ENCODE peak calls at places on chromosome 4, in four cellular contexts. U is amniotic stem cell, D is T-helper 1 cell, H is Kasumi-1. G is an unnamed sample.
A peak's percentile ranks its signal among the peaks of the same experiment; 100 is the strongest.

GRCh38 chr4:30717208-30718020 is 2.8 kb upstream of the PCDH7 start:
- DNase-seq in D (no peak), U (peak; percentile 70), H (peak; percentile 95), G (no peak)

GRCh38 chr4:171340282-171340681 is 472.9 kb upstream of the GALNTL6 start:
- DNase-seq in D (no peak), U (no peak), H (no peak), G (no peak)

GRCh38 chr4:134610956-134611355 is 409.4 kb upstream of the PABPC4L start:
- DNase-seq in H (no peak), U (no peak), D (no peak), G (no peak)

GRCh38 chr4:179625391-179625790 is 2183.2 kb upstream of the AGA start:
- DNase-seq in U (peak; percentile 57), D (no peak), H (peak; percentile 31), G (no peak)

GRCh38 chr4:25043548-25043947 is 12.8 kb upstream of the LGI2 start:
- DNase-seq in D (no peak), U (no peak), H (no peak), G (no peak)

GRCh38 chr4:100796333-100796732 is 278.5 kb upstream of the EMCN start:
- DNase-seq in D (no peak), H (no peak), U (no peak), G (no peak)

GRCh38 chr4:122798101-122798500 is 28.5 kb upstream of the FGF2 start:
- DNase-seq in H (no peak), U (peak; percentile 88), D (no peak), G (no peak)

GRCh38 chr4:149441338-149441737 is 374.3 kb downstream of the IQCM start:
- DNase-seq in D (no peak), H (no peak), U (peak; percentile 5), G (no peak)

GRCh38 chr4:85783483-85783882 is 308.5 kb downstream of the ARHGAP24 start:
- DNase-seq in U (peak; percentile 49), D (no peak), H (no peak), G (no peak)

GRCh38 chr4:38001927-38002326 is 41.7 kb downstream of the PTTG2 start:
- DNase-seq in H (no peak), U (no peak), D (no peak), G (no peak)

GRCh38 chr4:122827899-122828601 is 1.4 kb downstream of the FGF2 start:
- DNase-seq in H (peak; percentile 26), D (no peak), U (peak; percentile 29), G (peak; percentile 26)

GRCh38 chr4:158895797-158896442 is 127.1 kb downstream of the FNIP2 start:
- DNase-seq in H (no peak), D (no peak), U (no peak), G (no peak)

GRCh38 chr4:75211422-75211821 is 278.5 kb downstream of the PARM1 start:
- DNase-seq in H (no peak), D (no peak), U (no peak), G (no peak)